ENCODE peak calls at places on chromosome 17, in four cellular contexts. One of them, this sample, is unnamed.
A peak's percentile ranks its signal among the peaks of the same experiment; 100 is the strongest.

GRCh38 chr17:1830288-1830687 is 483 bp downstream of the RPA1 start:
- DNase-seq in GM12878: no peak
- DNase-seq in HepG2: peak; percentile 8
- DNase-seq in WTC11: no peak
- DNase-seq in this sample: no peak

GRCh38 chr17:75662511-75662910 is 4.4 kb downstream of the RECQL5 start:
- DNase-seq in GM12878: no peak
- DNase-seq in HepG2: no peak
- DNase-seq in WTC11: no peak
- DNase-seq in this sample: no peak

GRCh38 chr17:2395258-2396170 is 5.3 kb downstream of the MNT start:
- DNase-seq in GM12878: no peak
- DNase-seq in WTC11: no peak
- DNase-seq in HepG2: peak; percentile 30
- DNase-seq in this sample: peak; percentile 54

GRCh38 chr17:42142371-42142896 is 12.4 kb downstream of the RAB5C start:
- DNase-seq in GM12878: no peak
- DNase-seq in WTC11: no peak
- DNase-seq in HepG2: no peak
- DNase-seq in this sample: no peak

GRCh38 chr17:28878158-28878910 is 19.2 kb downstream of the FLOT2 start:
- DNase-seq in HepG2: no peak
- DNase-seq in GM12878: no peak
- DNase-seq in WTC11: no peak
- DNase-seq in this sample: no peak

GRCh38 chr17:42163113-42163512 is 8.3 kb upstream of the RAB5C start:
- DNase-seq in WTC11: peak; percentile 87
- DNase-seq in HepG2: peak; percentile 49
- DNase-seq in GM12878: no peak
- DNase-seq in this sample: peak; percentile 76

GRCh38 chr17:35084987-35085386 is 21.5 kb upstream of the RFFL start:
- DNase-seq in HepG2: no peak
- DNase-seq in WTC11: no peak
- DNase-seq in GM12878: no peak
- DNase-seq in this sample: peak; percentile 31

GRCh38 chr17:77310336-77310735 is 169.6 kb downstream of the SEC14L1 start:
- DNase-seq in WTC11: no peak
- DNase-seq in GM12878: no peak
- DNase-seq in HepG2: no peak
- DNase-seq in this sample: no peak

GRCh38 chr17:56908061-56908542 is 5.7 kb downstream of the TRIM25 start:
- DNase-seq in WTC11: no peak
- DNase-seq in GM12878: peak; percentile 60
- DNase-seq in HepG2: no peak
- DNase-seq in this sample: peak; percentile 56

GRCh38 chr17:29214215-29215146 is 32.2 kb upstream of the CRYBA1 start:
- DNase-seq in HepG2: no peak
- DNase-seq in WTC11: no peak
- DNase-seq in GM12878: no peak
- DNase-seq in this sample: no peak

GRCh38 chr17:59652119-59652518 is 32.4 kb downstream of the CLTC start:
- DNase-seq in WTC11: no peak
- DNase-seq in HepG2: no peak
- DNase-seq in GM12878: no peak
- DNase-seq in this sample: no peak

GRCh38 chr17:71679832-71680231 is 441.0 kb upstream of the SOX9 start:
- DNase-seq in HepG2: no peak
- DNase-seq in GM12878: no peak
- DNase-seq in WTC11: no peak
- DNase-seq in this sample: no peak

GRCh38 chr17:38585056-38585804 is 20.5 kb downstream of the SRCIN1 start:
- DNase-seq in GM12878: no peak
- DNase-seq in HepG2: peak; percentile 33
- DNase-seq in WTC11: no peak
- DNase-seq in this sample: no peak

GRCh38 chr17:35534694-35535093 is 2.8 kb downstream of the SLFN12L start:
- DNase-seq in GM12878: no peak
- DNase-seq in WTC11: no peak
- DNase-seq in HepG2: no peak
- DNase-seq in this sample: no peak

GRCh38 chr17:676965-677364 is 37.7 kb downstream of the VPS53 start:
- DNase-seq in HepG2: no peak
- DNase-seq in WTC11: no peak
- DNase-seq in GM12878: no peak
- DNase-seq in this sample: no peak

GRCh38 chr17:680554-680953 is 34.1 kb downstream of the VPS53 start:
- DNase-seq in HepG2: no peak
- DNase-seq in WTC11: no peak
- DNase-seq in GM12878: no peak
- DNase-seq in this sample: no peak

GRCh38 chr17:679491-679890 is 35.1 kb downstream of the VPS53 start:
- DNase-seq in HepG2: no peak
- DNase-seq in WTC11: no peak
- DNase-seq in GM12878: no peak
- DNase-seq in this sample: no peak

GRCh38 chr17:673200-673681 is 41.4 kb downstream of the VPS53 start:
- DNase-seq in HepG2: no peak
- DNase-seq in GM12878: no peak
- DNase-seq in WTC11: peak; percentile 65
- DNase-seq in this sample: no peak

DNA sequence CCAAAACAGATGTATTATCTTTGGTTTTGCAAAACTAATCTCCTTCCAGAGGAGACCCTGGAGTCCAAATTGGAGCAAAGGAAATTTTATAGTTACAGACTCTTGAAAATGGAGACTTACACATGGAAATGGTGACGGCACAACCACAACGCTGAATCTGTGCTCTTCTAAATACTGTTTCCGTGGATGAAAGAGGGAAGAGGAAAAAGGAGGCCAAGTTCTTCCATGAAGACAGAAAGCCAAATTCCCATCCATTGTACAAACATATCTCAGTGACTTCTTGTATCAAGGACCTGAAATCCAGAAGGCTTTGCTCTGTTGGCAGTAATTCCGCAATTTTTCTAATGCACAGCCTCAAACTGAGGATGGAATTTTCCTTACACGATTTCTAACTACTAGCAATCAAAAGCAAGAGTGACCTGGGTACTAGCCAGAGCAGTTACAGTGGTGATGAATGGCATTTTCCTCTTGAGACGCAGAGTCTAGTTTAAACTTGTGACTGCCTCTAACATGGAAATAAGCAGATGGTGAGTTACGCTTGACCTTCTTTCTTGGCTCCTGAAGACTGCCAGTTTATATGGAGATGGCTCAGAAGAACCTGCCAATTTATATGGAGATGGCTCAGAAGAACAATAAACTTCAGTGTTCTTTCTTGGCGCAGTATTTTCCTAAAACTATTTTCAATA is 38.4 kb downstream of the VPS53 start:
- DNase-seq in WTC11: no peak
- DNase-seq in HepG2: no peak
- DNase-seq in GM12878: no peak
- DNase-seq in this sample: no peak
- TF ChIP-seq CREM in WTC11: no peak
- TF ChIP-seq CREM in HepG2: no peak
- TF ChIP-seq CREM in GM12878: no peak
- TF ChIP-seq CREM in this sample: no peak

DNA sequence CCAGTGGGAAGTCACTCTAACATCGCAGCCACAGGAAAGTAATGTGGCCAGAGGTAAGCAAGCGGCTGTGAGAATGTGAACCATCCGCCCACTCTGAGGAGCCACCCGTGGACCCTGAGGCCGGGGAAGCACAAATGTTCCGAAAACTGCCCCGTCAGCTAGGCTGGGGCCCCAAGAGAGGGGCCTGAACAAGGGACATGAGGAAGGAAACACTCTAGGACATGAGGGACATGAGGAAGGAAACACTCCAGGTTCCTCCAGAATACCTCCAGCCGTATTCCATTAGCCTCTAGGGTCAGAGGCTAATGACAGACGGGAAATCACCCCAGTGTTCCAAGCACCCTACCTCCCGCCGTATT is 317 bp downstream of the TEFM start:
- DNase-seq in GM12878: no peak
- DNase-seq in WTC11: no peak
- DNase-seq in HepG2: no peak
- DNase-seq in this sample: peak; percentile 38
- TF ChIP-seq CREM in GM12878: no peak
- TF ChIP-seq CREM in WTC11: no peak
- TF ChIP-seq CREM in HepG2: no peak
- TF ChIP-seq CREM in this sample: no peak

GRCh38 chr17:15883617-15884111 is 61.3 kb upstream of the ADORA2B start:
- DNase-seq in HepG2: no peak
- DNase-seq in WTC11: no peak
- DNase-seq in GM12878: no peak
- DNase-seq in this sample: no peak
- TF ChIP-seq CREM in HepG2: no peak
- TF ChIP-seq CREM in WTC11: no peak
- TF ChIP-seq CREM in GM12878: no peak
- TF ChIP-seq CREM in this sample: peak; percentile 54

GRCh38 chr17:40598021-40598927 is 33.0 kb upstream of the CCR7 start:
- DNase-seq in HepG2: no peak
- DNase-seq in GM12878: no peak
- DNase-seq in WTC11: no peak
- DNase-seq in this sample: no peak
- TF ChIP-seq CREM in HepG2: no peak
- TF ChIP-seq CREM in GM12878: peak; percentile 86
- TF ChIP-seq CREM in WTC11: no peak
- TF ChIP-seq CREM in this sample: no peak

GRCh38 chr17:73783382-73783766 is 139.1 kb upstream of the SDK2 start:
- DNase-seq in GM12878: no peak
- DNase-seq in HepG2: no peak
- DNase-seq in WTC11: no peak
- DNase-seq in this sample: no peak

GRCh38 chr17:73784015-73784603 is 139.9 kb upstream of the SDK2 start:
- DNase-seq in WTC11: no peak
- DNase-seq in HepG2: no peak
- DNase-seq in GM12878: no peak
- DNase-seq in this sample: no peak

GRCh38 chr17:73785466-73785865 is 141.2 kb upstream of the SDK2 start:
- DNase-seq in WTC11: no peak
- DNase-seq in HepG2: no peak
- DNase-seq in GM12878: no peak
- DNase-seq in this sample: peak; percentile 17

GRCh38 chr17:73782231-73782630 is 138.0 kb upstream of the SDK2 start:
- DNase-seq in GM12878: no peak
- DNase-seq in HepG2: no peak
- DNase-seq in WTC11: no peak
- DNase-seq in this sample: no peak

GRCh38 chr17:73782641-73783381 is 138.6 kb upstream of the SDK2 start:
- DNase-seq in GM12878: no peak
- DNase-seq in WTC11: peak; percentile 68
- DNase-seq in HepG2: no peak
- DNase-seq in this sample: peak; percentile 30
- TF ChIP-seq CREM in GM12878: no peak
- TF ChIP-seq CREM in WTC11: no peak
- TF ChIP-seq CREM in HepG2: no peak
- TF ChIP-seq CREM in this sample: no peak

GRCh38 chr17:17403899-17404576 is 72.8 kb upstream of the MED9 start:
- DNase-seq in GM12878: no peak
- DNase-seq in WTC11: no peak
- DNase-seq in HepG2: no peak
- DNase-seq in this sample: no peak
- TF ChIP-seq CREM in GM12878: no peak
- TF ChIP-seq CREM in WTC11: no peak
- TF ChIP-seq CREM in HepG2: no peak
- TF ChIP-seq CREM in this sample: no peak

GRCh38 chr17:9932481-9932880 is 27.4 kb upstream of the RCVRN start:
- DNase-seq in WTC11: no peak
- DNase-seq in HepG2: no peak
- DNase-seq in GM12878: no peak
- DNase-seq in this sample: no peak
- TF ChIP-seq CREM in WTC11: no peak
- TF ChIP-seq CREM in HepG2: no peak
- TF ChIP-seq CREM in GM12878: no peak
- TF ChIP-seq CREM in this sample: no peak

DNA sequence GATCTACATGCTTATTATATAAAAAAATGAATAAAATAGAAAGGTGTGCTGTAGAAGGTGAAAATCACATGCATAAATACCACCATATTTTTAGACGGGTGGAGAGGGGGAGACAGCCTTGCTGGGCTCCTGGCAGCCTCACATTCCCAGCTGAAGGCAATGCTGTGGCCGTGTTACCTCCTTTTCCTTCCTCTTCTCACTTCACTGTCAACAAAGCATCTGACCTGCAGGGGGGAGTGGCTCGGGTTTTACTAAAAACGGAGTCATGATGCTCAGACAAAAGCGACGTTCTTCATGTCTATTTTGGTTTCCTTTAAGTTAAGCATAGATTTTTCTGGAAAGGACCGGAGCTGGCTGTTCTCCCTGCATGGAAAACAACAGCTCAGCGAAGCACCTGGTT is 5.6 kb upstream of the RPTOR start:
- DNase-seq in GM12878: no peak
- DNase-seq in WTC11: no peak
- DNase-seq in HepG2: no peak
- DNase-seq in this sample: no peak
- TF ChIP-seq CREM in GM12878: no peak
- TF ChIP-seq CREM in WTC11: no peak
- TF ChIP-seq CREM in HepG2: no peak
- TF ChIP-seq CREM in this sample: no peak

GRCh38 chr17:5588584-5588983 is 4.3 kb upstream of the NLRP1 start:
- DNase-seq in WTC11: no peak
- DNase-seq in HepG2: no peak
- DNase-seq in GM12878: no peak
- DNase-seq in this sample: no peak

GRCh38 chr17:5584971-5585794 is 874 bp upstream of the NLRP1 start:
- DNase-seq in GM12878: no peak
- DNase-seq in WTC11: no peak
- DNase-seq in HepG2: no peak
- DNase-seq in this sample: no peak

GRCh38 chr17:5584383-5584951 is at the start of gene NLRP1:
- DNase-seq in HepG2: peak; percentile 20
- DNase-seq in GM12878: peak; percentile 84
- DNase-seq in WTC11: no peak
- DNase-seq in this sample: no peak

GRCh38 chr17:5585814-5586558 is 1.7 kb upstream of the NLRP1 start:
- DNase-seq in WTC11: no peak
- DNase-seq in HepG2: no peak
- DNase-seq in GM12878: peak; percentile 51
- DNase-seq in this sample: no peak

DNA sequence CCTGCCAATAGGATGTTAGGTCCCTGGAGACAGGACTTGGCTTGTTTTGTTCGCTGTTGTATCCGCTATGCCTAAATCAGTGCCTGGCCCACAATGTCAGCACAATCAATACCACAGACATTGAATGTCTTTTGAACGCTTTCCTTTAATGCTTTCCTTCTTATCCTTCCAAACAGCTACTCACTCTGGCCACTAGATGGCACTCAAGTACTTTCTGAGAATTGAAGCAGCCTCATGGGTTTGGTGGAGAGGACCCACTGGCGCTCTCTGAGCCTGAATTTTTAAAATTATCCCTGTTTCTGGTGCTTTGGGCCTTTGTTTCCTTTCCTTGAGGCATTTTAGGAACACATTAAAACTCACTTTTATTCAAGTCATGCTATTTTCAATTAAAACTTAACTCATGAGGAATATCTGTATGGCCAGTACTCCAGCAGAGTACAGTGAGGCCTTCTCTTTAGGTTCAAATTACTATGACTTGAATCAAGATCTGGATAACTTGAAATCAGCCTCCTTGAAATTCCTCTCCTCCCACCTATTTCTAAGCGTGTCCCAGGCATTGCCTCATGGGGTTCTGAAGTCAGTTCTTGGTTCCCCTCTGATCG is 3.2 kb upstream of the NLRP1 start:
- DNase-seq in HepG2: peak; percentile 81
- DNase-seq in GM12878: no peak
- DNase-seq in WTC11: no peak
- DNase-seq in this sample: peak; percentile 39
- TF ChIP-seq CREM in HepG2: no peak
- TF ChIP-seq CREM in GM12878: no peak
- TF ChIP-seq CREM in WTC11: no peak
- TF ChIP-seq CREM in this sample: no peak